ENCODE peak calls at places on chromosome 5, in four cellular contexts. I, V, O and T are unnamed samples.

GRCh38 chr5:150584561-150585335 is 55.7 kb upstream of the SYNPO start:
- DNase-seq in V (no peak), O (no peak), I (no peak), T (no peak)

GRCh38 chr5:90386099-90386710 is 23.4 kb downstream of the CETN3 start:
- DNase-seq in V (no peak), O (peak; percentile 24), I (no peak), T (no peak)

GRCh38 chr5:150289551-150290390 is at the start of gene CAMK2A:
- DNase-seq in I (peak; percentile 49), V (peak; percentile 75), O (no peak), T (no peak)

GRCh38 chr5:140109050-140109817 is 4.7 kb upstream of the PURA start:
- DNase-seq in I (no peak), O (no peak), V (no peak), T (no peak)

GRCh38 chr5:176461349-176461748 is 13.2 kb downstream of the FAF2 start:
- DNase-seq in V (no peak), I (no peak), O (no peak), T (no peak)

GRCh38 chr5:51378415-51378777 is 4.9 kb upstream of the ISL1 start:
- DNase-seq in I (no peak), V (peak; percentile 56), O (no peak), T (no peak)

GRCh38 chr5:179371681-179372675 is 26.7 kb upstream of the ADAMTS2 start:
- DNase-seq in O (no peak), V (peak; percentile 8), I (no peak), T (no peak)

GRCh38 chr5:81631124-81631523 is 119.8 kb downstream of the SSBP2 start:
- DNase-seq in O (no peak), V (no peak), I (no peak), T (no peak)

GRCh38 chr5:127014573-127014972 is 15.8 kb downstream of the MARCHF3 start:
- DNase-seq in I (no peak), V (no peak), O (no peak), T (no peak)

GRCh38 chr5:76388236-76388635 is 14.8 kb upstream of the IQGAP2 start:
- DNase-seq in O (no peak), V (no peak), I (no peak), T (no peak)

GRCh38 chr5:14144586-14145355 is 1.6 kb downstream of the TRIO start:
- DNase-seq in I (peak; percentile 32), V (peak; percentile 60), O (no peak), T (no peak)

GRCh38 chr5:87195616-87196015 is 72.1 kb upstream of the RASA1 start:
- DNase-seq in O (no peak), I (no peak), V (no peak), T (no peak)

GRCh38 chr5:6146264-6146663 is 232.1 kb downstream of the MED10 start:
- DNase-seq in O (no peak), V (no peak), I (no peak), T (no peak)

DNA sequence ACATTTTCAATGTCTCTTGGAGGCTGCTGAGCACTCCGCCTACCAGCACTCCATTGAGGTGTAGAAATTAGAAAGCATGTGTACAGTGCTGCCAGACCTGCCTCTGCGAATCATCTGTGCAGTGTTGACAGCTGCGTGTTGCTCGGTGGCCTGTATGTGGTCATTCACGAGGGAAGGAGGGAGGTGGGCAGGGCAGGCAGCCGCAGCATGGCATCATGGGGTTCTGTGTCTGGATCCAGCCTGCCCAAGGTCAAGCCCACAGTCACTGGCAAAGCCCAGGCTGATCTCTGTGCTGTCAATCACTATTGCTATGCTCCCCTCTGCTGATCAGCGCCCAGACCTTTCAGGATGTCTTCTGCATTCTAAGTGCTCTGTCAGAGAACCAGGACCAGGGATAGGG is 8.0 kb upstream of the PDZD2 start:
- DNase-seq in O (no peak), I (no peak), V (no peak), T (no peak)
- TF ChIP-seq ELF4 in O (no peak), I (no peak), V (no peak), T (no peak)

GRCh38 chr5:158387499-158387898 is 528.6 kb upstream of the CLINT1 start:
- DNase-seq in V (no peak), O (no peak), I (no peak), T (no peak)

GRCh38 chr5:158382473-158382872 is 523.5 kb upstream of the CLINT1 start:
- DNase-seq in I (no peak), V (no peak), O (no peak), T (peak; percentile 24)

GRCh38 chr5:158385982-158386381 is 527.0 kb upstream of the CLINT1 start:
- DNase-seq in O (no peak), V (no peak), I (no peak), T (no peak)

GRCh38 chr5:158383485-158383884 is 524.5 kb upstream of the CLINT1 start:
- DNase-seq in O (no peak), I (no peak), V (no peak), T (no peak)

DNA sequence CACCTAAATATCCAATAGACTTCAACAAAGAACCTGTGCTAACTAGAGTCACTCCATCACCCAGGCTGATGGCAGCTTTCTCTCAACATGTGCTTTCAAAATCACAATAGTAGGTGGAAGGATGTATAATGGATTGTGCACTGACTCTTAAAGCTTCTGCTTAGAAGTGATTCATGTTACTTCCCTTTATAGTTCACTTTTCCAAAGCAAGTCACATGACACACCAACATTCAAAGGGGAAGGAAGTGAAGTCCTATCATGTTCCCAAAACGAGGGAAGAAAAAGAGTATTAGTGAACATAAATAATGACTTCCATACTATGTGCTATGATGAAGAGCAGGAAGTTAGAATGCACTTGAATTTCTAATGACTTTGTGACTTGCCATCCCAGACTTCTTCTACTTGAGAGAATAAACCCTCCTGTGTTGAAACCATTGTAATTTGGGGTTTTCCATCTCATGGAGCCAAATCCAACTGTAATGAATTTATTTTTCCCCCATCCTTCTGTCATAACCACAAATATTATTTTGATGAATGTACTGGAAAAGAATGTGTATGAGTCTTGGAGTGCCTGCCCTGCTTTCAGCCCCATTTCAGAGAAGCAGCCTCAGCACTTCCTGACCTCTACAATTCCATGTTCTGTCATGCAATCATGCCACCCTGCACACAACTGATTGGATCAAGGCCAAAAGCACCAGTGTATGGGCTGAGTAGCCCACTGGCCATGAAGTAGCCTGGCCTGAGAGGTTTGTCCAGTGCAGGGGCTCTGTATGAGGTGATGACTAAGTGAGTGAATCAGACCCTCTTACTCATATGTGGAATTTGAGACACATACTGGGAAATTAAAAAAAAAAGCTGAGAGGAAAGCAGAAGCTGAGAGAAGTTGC is 525.8 kb upstream of the CLINT1 start:
- DNase-seq in I (no peak), O (no peak), V (no peak), T (no peak)
- TF ChIP-seq ELF4 in I (no peak), O (no peak), V (no peak), T (no peak)

GRCh38 chr5:32692066-32692746 is 18.9 kb upstream of the NPR3 start:
- DNase-seq in O (no peak), V (no peak), I (no peak), T (no peak)
- TF ChIP-seq ELF4 in O (no peak), V (no peak), I (no peak), T (no peak)

DNA sequence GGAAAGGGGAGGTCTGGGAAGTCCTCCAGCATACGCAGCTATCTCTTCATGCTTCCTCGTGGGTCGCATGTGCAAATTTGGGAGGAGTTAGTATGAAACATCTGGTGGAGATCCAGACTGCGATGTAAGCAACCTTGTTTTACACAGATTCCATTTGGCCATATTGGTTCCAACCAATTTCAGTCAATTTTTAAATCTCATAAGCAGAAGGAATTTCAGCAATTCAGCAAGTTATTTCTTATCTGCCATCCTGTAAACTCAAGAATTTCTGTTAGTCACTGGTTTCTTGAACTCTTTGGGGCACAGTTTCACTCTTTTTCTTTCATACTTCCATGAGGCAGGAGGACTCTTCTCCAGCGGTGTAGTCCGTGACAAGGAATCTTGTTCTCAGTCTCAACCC is 130.4 kb upstream of the CLINT1 start:
- DNase-seq in V (no peak), I (no peak), O (no peak), T (no peak)
- TF ChIP-seq ELF4 in V (no peak), I (no peak), O (no peak), T (no peak)

GRCh38 chr5:147558826-147559225 is 49.0 kb upstream of the DPYSL3 start:
- DNase-seq in V (peak; percentile 61), O (no peak), I (no peak), T (peak; percentile 10)

GRCh38 chr5:147561435-147561834 is 51.6 kb upstream of the DPYSL3 start:
- DNase-seq in I (no peak), O (no peak), V (no peak), T (no peak)

GRCh38 chr5:147558131-147558730 is 48.4 kb upstream of the DPYSL3 start:
- DNase-seq in I (no peak), O (no peak), V (no peak), T (no peak)

GRCh38 chr5:147560982-147561381 is 51.1 kb upstream of the DPYSL3 start:
- DNase-seq in I (no peak), O (no peak), V (no peak), T (no peak)

DNA sequence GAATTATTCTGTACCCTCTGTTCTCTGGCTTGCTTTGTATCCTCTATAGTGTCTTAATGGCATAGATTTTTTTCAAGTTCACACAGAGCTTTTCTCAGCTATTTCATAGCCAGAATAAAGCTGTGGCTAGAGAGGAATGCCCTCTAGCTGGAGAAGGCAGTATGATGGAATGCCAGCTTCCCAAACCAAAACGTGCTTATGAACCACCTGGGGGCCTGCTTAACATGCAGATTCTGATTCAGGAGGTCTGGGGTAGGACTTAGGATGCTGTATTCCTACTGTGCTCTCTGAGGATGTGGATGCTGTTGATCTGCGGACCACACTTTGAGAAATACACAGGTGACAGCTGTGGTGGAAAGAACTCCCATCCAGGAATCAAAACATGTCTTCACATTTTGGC is 49.9 kb upstream of the DPYSL3 start:
- DNase-seq in I (no peak), O (no peak), V (no peak), T (no peak)
- TF ChIP-seq ELF4 in I (no peak), O (no peak), V (no peak), T (no peak)

DNA sequence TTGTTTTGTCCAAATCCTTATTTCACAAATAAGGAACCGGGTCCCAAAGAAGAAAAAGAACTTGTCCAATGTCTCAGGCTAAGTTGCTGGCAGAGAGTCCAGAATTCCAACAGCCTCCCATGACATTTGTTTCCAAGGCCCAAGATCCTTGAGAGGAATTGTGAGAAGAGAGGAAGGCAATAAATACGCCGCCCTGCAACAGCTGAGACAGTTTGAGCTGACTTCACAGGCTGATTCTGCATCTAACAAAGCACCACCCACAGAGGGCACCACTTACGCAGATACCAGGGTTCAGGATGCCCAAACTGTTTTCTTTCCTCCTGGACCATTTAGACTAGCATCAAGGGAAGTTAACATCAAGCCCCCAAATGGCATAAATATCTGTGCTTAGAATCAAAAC is 211.3 kb downstream of the FAM114A2 start:
- DNase-seq in O (no peak), V (peak; percentile 42), I (no peak), T (no peak)
- TF ChIP-seq ELF4 in O (no peak), V (no peak), I (no peak), T (no peak)